ENCODE peak calls at places on chromosomes 1 and 21, in six cellular contexts. P is spleen, X is SK-N-SH, Y is stomach, T is breast epithelium, K is prostate gland. E is an unnamed sample.

GRCh38 chr1:209486861-209487260 is 96.7 kb upstream of the CAMK1G start:
- DNase-seq in K (no peak), Y (no peak), P (no peak), X (no peak), T (no peak), E (no peak)

GRCh38 chr1:178919581-178919980 is 48.7 kb upstream of the ANGPTL1 start:
- DNase-seq in T (no peak), K (no peak), Y (no peak), P (no peak), X (no peak), E (no peak)

GRCh38 chr1:187839873-187840272 is 1011.1 kb downstream of the PLA2G4A start:
- DNase-seq in T (no peak), Y (no peak), X (no peak), P (no peak), K (no peak), E (no peak)

GRCh38 chr1:12127206-12127810 is 39.5 kb upstream of the TNFRSF1B start:
- DNase-seq in X (no peak), T (no peak), K (no peak), P (no peak), Y (no peak), E (no peak)

GRCh38 chr1:14849038-14849437 is 250.6 kb downstream of the KAZN start:
- DNase-seq in K (no peak), Y (no peak), P (no peak), X (no peak), T (no peak), E (no peak)

GRCh38 chr1:235908742-235909520 is 42.2 kb upstream of the LYST start:
- DNase-seq in K (peak; percentile 43), T (no peak), X (no peak), Y (no peak), P (no peak), E (no peak)

GRCh38 chr1:6795661-6796060 is 10.4 kb downstream of the CAMTA1 start:
- DNase-seq in P (no peak), Y (no peak), T (no peak), X (no peak), K (no peak), E (no peak)

GRCh38 chr1:243924588-243925349 is 74.7 kb upstream of the AKT3 start:
- DNase-seq in T (no peak), P (no peak), K (no peak), Y (no peak), X (no peak), E (peak; percentile 56)

GRCh38 chr1:59128239-59128736 is 168.6 kb upstream of the FGGY start:
- DNase-seq in K (no peak), P (no peak), X (no peak), Y (no peak), T (no peak), E (no peak)

GRCh38 chr1:16442273-16442672 is 1.7 kb downstream of the NECAP2 start:
- DNase-seq in Y (no peak), K (no peak), X (no peak), T (no peak), P (no peak), E (no peak)

GRCh38 chr1:167617100-167617949 is 12.7 kb upstream of the RCSD1 start:
- DNase-seq in T (no peak), P (peak; percentile 89), K (no peak), Y (no peak), X (no peak), E (peak; percentile 61)

GRCh38 chr1:85465099-85465790 is at the start of gene DDAH1:
- DNase-seq in K (peak; percentile 67), Y (peak; percentile 83), T (peak; percentile 63), P (peak; percentile 78), X (peak; percentile 93), E (peak; percentile 79)

GRCh38 chr1:227729144-227729880 is 5.8 kb downstream of the JMJD4 start:
- DNase-seq in X (peak; percentile 25), K (no peak), Y (no peak), T (no peak), P (no peak), E (peak; percentile 49)

GRCh38 chr1:11784993-11785769 is 20.6 kb downstream of the MTHFR start:
- DNase-seq in Y (peak; percentile 81), X (peak; percentile 93), K (peak; percentile 49), P (peak; percentile 93), T (no peak), E (peak; percentile 94)

GRCh38 chr1:227417622-227418245 is 99.4 kb upstream of the CDC42BPA start:
- DNase-seq in Y (no peak), K (no peak), P (no peak), X (no peak), T (no peak), E (no peak)

GRCh38 chr1:94425821-94426484 is 7.8 kb downstream of the ABCD3 start:
- DNase-seq in P (no peak), X (no peak), T (no peak), Y (peak; percentile 35), K (no peak), E (no peak)

GRCh38 chr1:180610556-180611015 is 21.2 kb upstream of the XPR1 start:
- DNase-seq in K (no peak), Y (no peak), X (no peak), P (no peak), T (no peak), E (peak; percentile 60)

GRCh38 chr1:229128209-229128608 is 142.7 kb upstream of the RAB4A start:
- DNase-seq in K (no peak), T (no peak), Y (no peak), X (no peak), P (no peak), E (no peak)

GRCh38 chr1:229129306-229130027 is 141.4 kb upstream of the RAB4A start:
- DNase-seq in T (no peak), Y (no peak), X (no peak), K (no peak), P (peak; percentile 82), E (no peak)

GRCh38 chr1:229131243-229132105 is 139.4 kb upstream of the RAB4A start:
- DNase-seq in T (no peak), X (no peak), P (no peak), K (peak; percentile 30), Y (no peak), E (no peak)

GRCh38 chr1:229132106-229132443 is 138.8 kb upstream of the RAB4A start:
- DNase-seq in T (no peak), X (no peak), Y (no peak), K (no peak), P (no peak), E (no peak)

DNA sequence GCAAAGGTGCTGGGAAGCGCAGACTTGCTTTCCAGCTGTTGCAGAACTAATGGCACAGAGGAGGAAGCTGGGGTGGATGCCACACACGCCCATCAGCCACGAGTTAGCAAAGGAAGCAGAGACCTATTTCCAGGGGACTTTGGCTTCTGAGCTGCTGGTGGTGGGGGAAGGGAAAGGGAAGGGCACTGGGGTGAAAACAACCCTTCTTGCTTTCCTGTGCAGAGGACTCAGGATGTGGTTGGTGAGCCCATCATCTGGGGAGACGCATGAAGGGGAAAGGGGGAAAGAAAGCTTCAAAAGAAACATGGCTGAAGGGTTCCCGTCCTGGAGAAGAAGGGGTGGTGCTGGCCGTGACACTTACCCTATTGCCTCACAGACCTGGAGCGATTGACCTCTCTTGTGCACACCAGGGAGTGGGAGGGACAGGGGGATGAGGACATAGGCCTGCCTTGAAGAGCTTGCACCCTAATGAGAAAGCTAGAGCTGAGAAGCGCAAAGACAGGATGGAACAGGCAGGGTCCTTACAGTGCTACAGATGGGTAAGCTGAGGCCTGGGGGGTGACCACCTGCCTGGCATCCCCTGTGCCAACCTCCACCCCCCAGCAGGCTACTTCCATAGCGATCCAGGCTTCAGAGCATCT is 140.8 kb upstream of the RAB4A start:
- DNase-seq in T (no peak), Y (peak; percentile 48), P (no peak), K (no peak), X (no peak), E (no peak)
- H3K4me1 ChIP-seq in T (no peaks in the 10 kb centered on the region), Y (peaks cover 22% of the 10 kb centered on the region), P (peaks cover 6% of the 10 kb centered on the region), K (no peaks in the 10 kb centered on the region), X (no peaks in the 10 kb centered on the region), E (no peaks in the 10 kb centered on the region)

GRCh38 chr1:40861227-40862003 is 748 bp downstream of the CITED4 start:
- DNase-seq in K (no peak), P (peak; percentile 89), T (no peak), Y (peak; percentile 48), X (peak; percentile 74), E (peak; percentile 74)

GRCh38 chr1:40860706-40861226 is 1.4 kb downstream of the CITED4 start:
- DNase-seq in K (no peak), P (peak; percentile 78), Y (no peak), X (no peak), T (no peak), E (no peak)

GRCh38 chr1:40859017-40859416 is 3.1 kb downstream of the CITED4 start:
- DNase-seq in X (no peak), P (no peak), Y (no peak), K (no peak), T (no peak), E (no peak)

GRCh38 chr1:40866408-40866788 is 4.2 kb upstream of the CITED4 start:
- DNase-seq in X (no peak), K (no peak), Y (no peak), T (no peak), P (no peak), E (peak; percentile 30)

DNA sequence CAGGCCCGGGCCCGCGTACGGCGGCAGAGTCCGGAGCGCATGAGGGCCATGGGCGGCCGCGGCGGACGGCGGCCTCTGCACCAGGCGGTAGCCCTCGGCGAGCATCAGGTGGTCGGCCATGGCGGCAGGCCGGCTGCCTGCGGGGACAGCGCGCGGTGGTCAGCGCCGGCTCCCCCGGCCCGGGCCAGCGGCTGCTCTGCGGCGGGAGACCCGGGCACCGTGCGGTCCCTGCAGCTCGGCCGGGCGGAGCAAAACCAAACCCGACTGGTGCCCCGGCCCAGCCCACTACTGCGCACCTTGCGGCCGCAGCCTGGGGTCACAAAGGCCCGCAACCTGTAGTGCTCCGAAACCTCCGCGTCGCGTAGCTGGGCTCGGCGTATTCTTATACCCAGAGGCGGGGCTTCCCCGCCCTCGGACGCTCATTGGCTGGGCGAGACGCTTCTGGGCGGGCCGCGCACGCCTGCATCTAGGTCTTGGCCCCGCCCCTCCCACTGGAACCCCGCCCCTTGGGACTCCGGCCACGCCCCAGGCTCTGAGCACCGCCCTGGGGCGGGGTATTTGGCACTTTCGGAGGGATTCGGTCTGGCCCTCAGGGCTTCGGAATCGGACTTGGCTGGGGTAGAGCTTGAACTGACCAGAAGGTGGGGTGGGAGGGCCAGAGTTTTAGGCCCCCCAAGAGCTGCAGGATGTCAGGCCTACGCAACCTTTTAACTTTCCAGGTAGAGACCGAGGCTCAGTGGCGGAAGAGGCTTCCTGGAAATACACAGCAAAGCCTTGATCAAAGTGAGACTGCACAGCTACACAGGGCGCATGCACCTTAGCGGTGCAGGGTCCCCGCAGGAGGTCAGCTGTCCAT is at the start of gene CITED4:
- DNase-seq in K (peak; percentile 96), P (peak; percentile 99), T (peak; percentile 97), X (peak; percentile 98), Y (peak; percentile 97), E (peak; percentile 97)
- H3K27ac ChIP-seq in K (peak within 1 kb of the TSS; percentile 81), P (peak within 1 kb of the TSS; percentile 86), T (peak within 1 kb of the TSS; percentile 91), X (no peak within 1 kb of the TSS), Y (peak within 1 kb of the TSS; percentile 81), E (no peak within 1 kb of the TSS)

DNA sequence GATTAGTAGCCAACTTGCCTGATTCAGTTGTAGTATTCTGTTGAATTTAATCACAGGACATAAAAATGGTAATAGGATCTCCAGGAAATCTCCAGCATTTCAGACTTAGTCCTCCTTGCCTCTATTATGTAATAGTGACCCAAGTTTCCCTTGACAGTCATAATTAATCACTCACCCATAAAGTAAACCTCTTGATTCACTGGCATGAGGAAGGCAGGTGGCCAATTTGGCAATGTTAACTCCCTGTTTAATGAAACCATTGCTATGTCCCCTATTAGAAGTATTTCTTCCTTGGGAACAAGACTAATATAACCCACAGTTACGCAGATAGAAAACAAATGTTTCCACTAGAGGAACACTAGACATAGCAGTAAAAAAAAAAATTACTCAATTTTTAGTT is 604.8 kb upstream of the CXADR start:
- DNase-seq in X (no peak), T (no peak), K (peak; percentile 54), P (no peak), Y (no peak), E (no peak)
- TF ChIP-seq POLR2AphosphoS5 in X (no peak), T (no peak), K (peak; percentile 69), P (no peak), Y (no peak), E (no peak)

GRCh38 chr1:201017828-201018163 is 5.7 kb downstream of the KIF21B start:
- DNase-seq in P (peak; percentile 72), K (no peak), T (no peak), Y (no peak), X (no peak), E (no peak)
- H3K4me1 ChIP-seq in P (peaks cover 78% of the 10 kb centered on the region), K (peaks cover 2% of the 10 kb centered on the region), T (no peaks in the 10 kb centered on the region), Y (peaks cover 50% of the 10 kb centered on the region), X (peaks cover 10% of the 10 kb centered on the region), E (peaks cover 59% of the 10 kb centered on the region)